ENCODE peak calls at places on chromosomes 16 and 17, in ten cellular contexts. J, N, A, G, X, D, B, Q, T and H are unnamed samples.

GRCh38 chr16:50381679-50382440 is 13.1 kb upstream of the BRD7 start:
- DNase-seq in J (no peak), N (no peak), A (no peak), G (no peak), X (no peak), D (no peak), B (peak; percentile 46), Q (no peak), T (no peak), H (no peak)

GRCh38 chr17:44081681-44082080 is 11.1 kb downstream of the G6PC3 start:
- DNase-seq in J (no peak), N (no peak), A (no peak), G (no peak), X (no peak), D (no peak), B (no peak), Q (no peak), T (no peak), H (no peak)

GRCh38 chr17:71801301-71801700 is 319.5 kb upstream of the SOX9 start:
- DNase-seq in J (no peak), N (peak; percentile 26), A (no peak), G (no peak), X (no peak), D (no peak), B (no peak), Q (no peak), T (no peak), H (peak; percentile 78)

GRCh38 chr16:85398050-85398451 is 215.1 kb upstream of the GSE1 start:
- DNase-seq in J (no peak), N (peak; percentile 5), A (no peak), G (no peak), X (no peak), D (no peak), B (no peak), Q (peak; percentile 56), T (no peak), H (no peak)

GRCh38 chr16:65414284-65414984 is 292.6 kb upstream of the CDH11 start:
- DNase-seq in J (no peak), N (no peak), A (peak; percentile 29), G (no peak), X (no peak), D (peak; percentile 90), B (no peak), Q (no peak), T (no peak), H (peak; percentile 92)

GRCh38 chr16:81394416-81394815 is 50.2 kb upstream of the CMIP start:
- DNase-seq in J (no peak), N (no peak), A (no peak), G (no peak), X (no peak), D (no peak), B (no peak), Q (peak; percentile 55), T (no peak), H (no peak)

GRCh38 chr16:87236516-87237115 is 80.6 kb downstream of the C16orf95 start:
- DNase-seq in J (no peak), N (no peak), A (no peak), G (no peak), X (no peak), D (no peak), B (no peak), Q (peak; percentile 25), T (no peak), H (no peak)

GRCh38 chr16:83923581-83924365 is 24.9 kb downstream of the MLYCD start:
- DNase-seq in J (no peak), N (no peak), A (no peak), G (no peak), X (no peak), D (no peak), B (no peak), Q (no peak), T (no peak), H (no peak)

GRCh38 chr17:4545217-4545951 is 9.8 kb downstream of the MYBBP1A start:
- DNase-seq in J (no peak), N (peak; percentile 15), A (no peak), G (no peak), X (no peak), D (no peak), B (peak; percentile 68), Q (no peak), T (no peak), H (no peak)

GRCh38 chr16:11575223-11575589 is 11.5 kb downstream of the LITAF start:
- DNase-seq in J (no peak), N (no peak), A (no peak), G (no peak), X (no peak), D (no peak), B (no peak), Q (no peak), T (no peak), H (no peak)

GRCh38 chr17:63293310-63293709 is 152.8 kb downstream of the CYB561 start:
- DNase-seq in J (no peak), N (no peak), A (no peak), G (no peak), X (no peak), D (peak; percentile 83), B (no peak), Q (no peak), T (no peak), H (peak; percentile 90)

GRCh38 chr16:15704545-15704987 is 54.5 kb downstream of the NDE1 start:
- DNase-seq in J (peak; percentile 69), N (peak; percentile 69), A (peak; percentile 32), G (peak; percentile 87), X (peak; percentile 83), D (peak; percentile 73), B (no peak), Q (peak; percentile 83), T (peak; percentile 78), H (peak; percentile 64)

GRCh38 chr17:66220079-66220835 is 9.0 kb downstream of the APOH start:
- DNase-seq in J (no peak), N (no peak), A (no peak), G (no peak), X (no peak), D (no peak), B (no peak), Q (no peak), T (no peak), H (no peak)

GRCh38 chr16:4506450-4506849 is 30.3 kb downstream of the HMOX2 start:
- DNase-seq in J (peak; percentile 79), N (peak; percentile 72), A (no peak), G (no peak), X (peak; percentile 70), D (peak; percentile 74), B (no peak), Q (peak; percentile 77), T (peak; percentile 63), H (peak; percentile 67)

GRCh38 chr16:49929606-49930005 is 73.7 kb upstream of the ZNF423 start:
- DNase-seq in J (no peak), N (no peak), A (no peak), G (no peak), X (no peak), D (no peak), B (peak; percentile 29), Q (no peak), T (no peak), H (no peak)

GRCh38 chr17:77958716-77959215 is 263 bp downstream of the TNRC6C start:
- DNase-seq in J (no peak), N (no peak), A (no peak), G (peak; percentile 58), X (no peak), D (no peak), B (no peak), Q (no peak), T (no peak), H (no peak)

GRCh38 chr16:73268311-73268997 is 220.5 kb upstream of the ZFHX3 start:
- DNase-seq in J (no peak), N (no peak), A (no peak), G (no peak), X (no peak), D (no peak), B (no peak), Q (no peak), T (no peak), H (peak; percentile 5)

GRCh38 chr17:11545696-11546095 is 52.6 kb upstream of the DNAH9 start:
- DNase-seq in J (no peak), N (no peak), A (no peak), G (no peak), X (no peak), D (no peak), B (no peak), Q (no peak), T (no peak), H (no peak)

GRCh38 chr17:67377727-67378443 is 804 bp downstream of the PITPNC1 start:
- DNase-seq in J (peak; percentile 33), N (peak; percentile 66), A (no peak), G (peak; percentile 72), X (peak; percentile 59), D (peak; percentile 52), B (peak; percentile 81), Q (peak; percentile 78), T (peak; percentile 53), H (peak; percentile 17)

GRCh38 chr16:10181196-10182162 is 749 bp downstream of the GRIN2A start:
- DNase-seq in J (peak; percentile 51), N (peak; percentile 73), A (no peak), G (peak; percentile 88), X (peak; percentile 43), D (peak; percentile 59), B (no peak), Q (peak; percentile 74), T (peak; percentile 60), H (no peak)

GRCh38 chr17:77875051-77875780 is 83.3 kb upstream of the TNRC6C start:
- DNase-seq in J (peak; percentile 85), N (no peak), A (no peak), G (peak; percentile 3), X (no peak), D (no peak), B (no peak), Q (no peak), T (no peak), H (peak; percentile 72)

GRCh38 chr17:77124192-77124908 is 16.4 kb upstream of the SEC14L1 start:
- DNase-seq in J (peak; percentile 36), N (no peak), A (no peak), G (no peak), X (no peak), D (peak; percentile 91), B (no peak), Q (no peak), T (no peak), H (peak; percentile 78)

GRCh38 chr17:17455173-17455572 is 21.6 kb upstream of the MED9 start:
- DNase-seq in J (no peak), N (no peak), A (no peak), G (no peak), X (no peak), D (no peak), B (no peak), Q (no peak), T (no peak), H (no peak)

GRCh38 chr17:82309656-82310570 is 7.5 kb downstream of the CD7 start:
- DNase-seq in J (no peak), N (no peak), A (no peak), G (no peak), X (no peak), D (no peak), B (no peak), Q (no peak), T (peak; percentile 67), H (no peak)